ENCODE peak calls at places on chromosomes 1 and 21, in four cellular contexts. I is IMR-90; B is GM06990; K is CD8-positive, alpha-beta T cell. U is an unnamed sample.
A peak's percentile ranks its signal among the peaks of the same experiment; 100 is the strongest.

GRCh38 chr1:118223426-118223825 is 38.4 kb upstream of the SPAG17 start:
- DNase-seq in I (no peak), B (no peak), K (no peak), U (no peak)

GRCh38 chr1:120179420-120180348 is 3.4 kb upstream of the SEC22B start:
- DNase-seq in I (peak; percentile 90), B (no peak), K (no peak), U (no peak)

GRCh38 chr1:107572674-107573205 is 392.2 kb downstream of the VAV3 start:
- DNase-seq in I (peak; percentile 31), B (no peak), K (no peak), U (no peak)

GRCh38 chr1:20731057-20731991 is 1.2 kb downstream of the SH2D5 start:
- DNase-seq in I (no peak), B (no peak), K (no peak), U (no peak)

GRCh38 chr1:24385160-24385939 is 28.2 kb downstream of the STPG1 start:
- DNase-seq in I (peak; percentile 49), B (peak; percentile 26), K (peak; percentile 44), U (no peak)

GRCh38 chr1:67559222-67559700 is 125.7 kb upstream of the GADD45A start:
- DNase-seq in I (peak; percentile 64), B (no peak), K (no peak), U (no peak)

GRCh38 chr21:38297193-38297592 is 40.4 kb downstream of the KCNJ15 start:
- DNase-seq in I (peak; percentile 78), B (no peak), K (no peak), U (no peak)

GRCh38 chr1:180177931-180178330 is 23.3 kb downstream of the QSOX1 start:
- DNase-seq in I (no peak), B (no peak), K (no peak), U (no peak)

GRCh38 chr1:200627548-200628222 is 7.1 kb upstream of the KIF14 start:
- DNase-seq in I (no peak), B (no peak), K (no peak), U (no peak)

GRCh38 chr1:27569088-27569459 is 34.9 kb downstream of the AHDC1 start:
- DNase-seq in I (no peak), B (no peak), K (no peak), U (no peak)

GRCh38 chr1:227449051-227449450 is 114.3 kb upstream of the ZNF678 start:
- DNase-seq in I (no peak), B (no peak), K (no peak), U (no peak)
- TF ChIP-seq CTCF in I (peak; percentile 25), B (peak; percentile 58), K (no peak), U (peak; percentile 58)

GRCh38 chr1:182962554-182963115 is 9.7 kb upstream of the SHCBP1L start:
- DNase-seq in I (peak; percentile 90), B (peak; percentile 30), K (no peak), U (peak; percentile 71)
- H3K4me3 ChIP-seq in I (peak overlapping the region; percentile 20), B (peak overlapping the region; percentile 44), K (no peak overlapping the region), U (no peak overlapping the region)

GRCh38 chr1:54808443-54809207 is 7.5 kb upstream of the TTC22 start:
- DNase-seq in I (no peak), B (no peak), K (no peak), U (no peak)
- TF ChIP-seq CTCF in I (peak; percentile 25), B (no peak), K (no peak), U (peak; percentile 25)

DNA sequence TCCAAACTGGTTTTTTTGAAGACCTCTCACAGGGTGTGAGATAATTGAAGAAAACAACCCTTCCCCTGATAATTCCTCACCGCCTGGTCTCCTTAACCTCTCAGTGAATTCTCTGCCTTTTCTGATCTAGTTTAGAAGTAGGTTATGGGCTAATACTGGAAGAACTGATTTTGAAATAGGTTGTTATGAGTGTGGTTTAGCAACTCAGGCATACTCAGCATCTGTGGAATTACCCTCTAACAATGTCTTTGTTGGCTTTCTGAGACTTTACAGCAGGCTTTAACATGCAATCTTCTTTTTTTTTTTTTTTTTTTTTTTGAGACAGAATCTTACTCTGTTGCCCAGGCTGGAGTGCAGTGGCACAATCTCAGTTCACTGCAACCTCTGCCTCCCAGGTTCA is 10.3 kb upstream of the PLD5 start:
- DNase-seq in I (no peak), B (no peak), K (no peak), U (no peak)
- H3K4me3 ChIP-seq in I (no peak overlapping the region), B (no peak overlapping the region), K (no peak overlapping the region), U (no peak overlapping the region)

GRCh38 chr1:178969226-178969987 is 56.3 kb upstream of the FAM20B start:
- DNase-seq in I (no peak), B (no peak), K (no peak), U (no peak)
- TF ChIP-seq CTCF in I (no peak), B (no peak), K (no peak), U (no peak)

GRCh38 chr1:219313961-219314360 is 140.3 kb downstream of the LYPLAL1 start:
- DNase-seq in I (no peak), B (no peak), K (no peak), U (no peak)
- H3K4me3 ChIP-seq in I (no peak overlapping the region), B (no peak overlapping the region), K (no peak overlapping the region), U (no peak overlapping the region)

DNA sequence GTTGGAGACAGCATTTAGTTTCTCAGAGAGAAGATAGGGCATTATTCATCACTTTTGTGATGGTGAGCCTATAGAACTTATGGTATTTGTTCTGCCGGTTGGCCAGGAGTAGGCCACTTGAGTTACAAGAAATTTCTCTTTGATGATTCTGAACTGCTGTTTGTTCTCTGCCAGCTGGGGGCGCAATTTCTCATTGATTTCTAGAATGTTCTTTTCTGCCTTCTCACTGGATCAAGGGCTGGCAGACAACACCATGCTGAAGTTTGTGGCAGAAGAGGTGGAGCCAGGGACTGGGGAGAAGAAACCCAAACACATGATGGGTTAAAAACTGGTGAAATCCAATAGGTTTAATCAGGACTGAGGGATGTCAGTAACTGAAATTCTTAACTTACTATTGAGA is 360.6 kb downstream of the FAM72C start:
- DNase-seq in I (peak; percentile 1), B (no peak), K (no peak), U (no peak)
- TF ChIP-seq CTCF in I (peak; percentile 26), B (peak; percentile 37), K (no peak), U (peak; percentile 22)